ENCODE peak calls at places on chromosomes 2 and 18, in eight cellular contexts. One of them, this sample, is unnamed.

GRCh38 chr18:36636237-36636792 is 192.5 kb downstream of the TPGS2 start:
- DNase-seq in stomach: no peak
- DNase-seq in GM12891: no peak
- DNase-seq in IMR-90: peak
- DNase-seq in uterus: no peak
- DNase-seq in A549: no peak
- DNase-seq in H1: no peak
- DNase-seq in HCT116: no peak
- DNase-seq in this sample: no peak

GRCh38 chr18:13562494-13563029 is 163.8 kb downstream of the FAM210A start:
- DNase-seq in stomach: no peak
- DNase-seq in uterus: no peak
- DNase-seq in H1: no peak
- DNase-seq in IMR-90: no peak
- DNase-seq in GM12891: peak
- DNase-seq in A549: no peak
- DNase-seq in HCT116: no peak
- DNase-seq in this sample: no peak

GRCh38 chr2:68223419-68223818 is 28.9 kb downstream of the PPP3R1 start:
- DNase-seq in HCT116: no peak
- DNase-seq in IMR-90: peak
- DNase-seq in H1: no peak
- DNase-seq in uterus: no peak
- DNase-seq in stomach: no peak
- DNase-seq in A549: no peak
- DNase-seq in GM12891: no peak
- DNase-seq in this sample: no peak

GRCh38 chr2:174815524-174815923 is 51.3 kb upstream of the CHRNA1 start:
- DNase-seq in uterus: no peak
- DNase-seq in H1: no peak
- DNase-seq in GM12891: no peak
- DNase-seq in IMR-90: no peak
- DNase-seq in stomach: no peak
- DNase-seq in A549: no peak
- DNase-seq in HCT116: no peak
- DNase-seq in this sample: no peak

GRCh38 chr2:138846216-138846821 is 66.1 kb upstream of the NXPH2 start:
- DNase-seq in A549: peak
- DNase-seq in HCT116: peak
- DNase-seq in uterus: no peak
- DNase-seq in IMR-90: peak
- DNase-seq in GM12891: peak
- DNase-seq in H1: no peak
- DNase-seq in stomach: no peak
- DNase-seq in this sample: peak

GRCh38 chr18:2197945-2198344 is 373.4 kb downstream of the METTL4 start:
- DNase-seq in A549: no peak
- DNase-seq in stomach: no peak
- DNase-seq in GM12891: no peak
- DNase-seq in H1: no peak
- DNase-seq in IMR-90: no peak
- DNase-seq in HCT116: no peak
- DNase-seq in uterus: no peak
- DNase-seq in this sample: no peak

GRCh38 chr2:11483806-11484147 is 17.8 kb upstream of the E2F6 start:
- DNase-seq in H1: no peak
- DNase-seq in uterus: no peak
- DNase-seq in A549: no peak
- DNase-seq in IMR-90: no peak
- DNase-seq in stomach: no peak
- DNase-seq in GM12891: no peak
- DNase-seq in HCT116: no peak
- DNase-seq in this sample: no peak

GRCh38 chr2:126707941-126708340 is 52.0 kb downstream of the GYPC start:
- DNase-seq in HCT116: no peak
- DNase-seq in uterus: no peak
- DNase-seq in GM12891: no peak
- DNase-seq in H1: no peak
- DNase-seq in stomach: no peak
- DNase-seq in A549: no peak
- DNase-seq in IMR-90: no peak
- DNase-seq in this sample: no peak

GRCh38 chr2:29613792-29614266 is 307.6 kb downstream of the ALK start:
- DNase-seq in uterus: no peak
- DNase-seq in HCT116: no peak
- DNase-seq in A549: no peak
- DNase-seq in IMR-90: no peak
- DNase-seq in GM12891: no peak
- DNase-seq in stomach: no peak
- DNase-seq in H1: no peak
- DNase-seq in this sample: no peak

GRCh38 chr18:55886886-55887285 is 298.9 kb upstream of the TCF4 start:
- DNase-seq in GM12891: no peak
- DNase-seq in HCT116: no peak
- DNase-seq in stomach: no peak
- DNase-seq in IMR-90: no peak
- DNase-seq in uterus: no peak
- DNase-seq in H1: no peak
- DNase-seq in A549: no peak
- DNase-seq in this sample: no peak

GRCh38 chr2:98387478-98387877 is 41.2 kb downstream of the CNGA3 start:
- DNase-seq in GM12891: no peak
- DNase-seq in HCT116: no peak
- DNase-seq in IMR-90: no peak
- DNase-seq in H1: no peak
- DNase-seq in stomach: no peak
- DNase-seq in A549: no peak
- DNase-seq in uterus: no peak
- DNase-seq in this sample: no peak

GRCh38 chr2:241680827-241681599 is 5.6 kb downstream of the DTYMK start:
- DNase-seq in HCT116: no peak
- DNase-seq in uterus: peak
- DNase-seq in A549: peak
- DNase-seq in IMR-90: peak
- DNase-seq in GM12891: no peak
- DNase-seq in stomach: no peak
- DNase-seq in H1: no peak
- DNase-seq in this sample: peak

GRCh38 chr2:183093857-183094657 is 15.5 kb downstream of the DUSP19 start:
- DNase-seq in HCT116: no peak
- DNase-seq in IMR-90: peak
- DNase-seq in stomach: no peak
- DNase-seq in GM12891: no peak
- DNase-seq in A549: no peak
- DNase-seq in uterus: no peak
- DNase-seq in H1: no peak
- DNase-seq in this sample: no peak

GRCh38 chr18:12531747-12532146 is 124.0 kb downstream of the PRELID3A start:
- DNase-seq in stomach: no peak
- DNase-seq in A549: no peak
- DNase-seq in IMR-90: peak
- DNase-seq in H1: no peak
- DNase-seq in uterus: no peak
- DNase-seq in HCT116: no peak
- DNase-seq in GM12891: no peak
- DNase-seq in this sample: no peak

GRCh38 chr2:176832086-176832485 is 380.5 kb upstream of the HNRNPA3 start:
- DNase-seq in GM12891: no peak
- DNase-seq in uterus: no peak
- DNase-seq in HCT116: no peak
- DNase-seq in H1: no peak
- DNase-seq in IMR-90: no peak
- DNase-seq in stomach: no peak
- DNase-seq in A549: no peak
- DNase-seq in this sample: no peak

DNA sequence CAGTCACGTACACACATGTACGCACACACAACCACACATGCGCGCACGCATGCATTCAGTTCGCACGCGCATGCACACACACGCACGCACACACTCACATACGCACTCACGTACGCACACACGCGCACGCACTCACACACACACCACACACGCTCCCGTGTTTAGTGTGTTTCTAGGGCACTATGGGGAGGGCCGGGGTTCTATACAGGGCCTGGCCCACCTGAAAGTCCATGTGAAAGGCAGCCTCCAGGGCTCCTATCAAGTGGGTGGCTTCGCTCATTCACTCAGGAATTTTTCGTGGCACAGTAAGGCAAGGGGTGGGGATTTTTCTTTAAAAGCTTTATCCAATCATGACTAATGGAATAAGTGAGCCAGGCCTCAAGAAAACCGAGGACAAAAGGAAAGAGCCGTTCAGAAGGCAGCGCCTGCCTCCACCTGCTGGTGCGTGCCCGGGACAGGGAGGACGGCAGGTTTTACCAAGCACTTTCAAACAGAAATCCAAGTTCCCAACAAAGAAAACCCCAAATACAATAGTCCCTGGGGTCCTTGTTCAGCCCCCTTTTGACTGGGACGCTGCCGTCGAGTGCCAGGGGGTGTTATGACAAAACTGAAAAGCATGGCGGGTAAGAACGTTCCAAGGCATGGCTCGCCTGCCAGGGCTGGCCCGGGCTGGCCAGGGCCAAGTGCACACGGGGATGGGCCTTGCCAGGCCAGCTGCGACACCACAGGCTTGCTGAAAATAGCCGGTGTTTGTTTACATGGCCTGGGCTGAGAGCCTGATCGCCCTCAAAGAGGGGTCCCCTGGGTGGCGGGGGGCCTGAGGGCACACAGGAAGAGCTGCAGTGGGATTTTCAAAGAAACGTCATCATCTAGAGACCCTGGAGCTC is 110.0 kb downstream of the HDAC4 start:
- DNase-seq in HCT116: no peak
- DNase-seq in stomach: no peak
- DNase-seq in GM12891: no peak
- DNase-seq in IMR-90: no peak
- DNase-seq in H1: no peak
- DNase-seq in uterus: peak
- DNase-seq in A549: no peak
- DNase-seq in this sample: no peak
- TF ChIP-seq POLR2A in HCT116: no peak
- TF ChIP-seq POLR2A in stomach: no peak
- TF ChIP-seq POLR2A in GM12891: no peak
- TF ChIP-seq POLR2A in IMR-90: no peak
- TF ChIP-seq POLR2A in H1: no peak
- TF ChIP-seq POLR2A in uterus: no peak
- TF ChIP-seq POLR2A in A549: no peak
- TF ChIP-seq POLR2A in this sample: no peak

GRCh38 chr2:216808805-216809425 is 50.9 kb downstream of the TNP1 start:
- DNase-seq in GM12891: no peak
- DNase-seq in A549: no peak
- DNase-seq in HCT116: no peak
- DNase-seq in IMR-90: no peak
- DNase-seq in stomach: no peak
- DNase-seq in H1: no peak
- DNase-seq in uterus: no peak
- DNase-seq in this sample: no peak

GRCh38 chr2:216807861-216808272 is 52.0 kb downstream of the TNP1 start:
- DNase-seq in A549: no peak
- DNase-seq in uterus: no peak
- DNase-seq in GM12891: no peak
- DNase-seq in stomach: peak
- DNase-seq in IMR-90: peak
- DNase-seq in H1: no peak
- DNase-seq in HCT116: no peak
- DNase-seq in this sample: no peak

GRCh38 chr2:216804357-216805350 is 55.2 kb downstream of the TNP1 start:
- DNase-seq in stomach: no peak
- DNase-seq in A549: no peak
- DNase-seq in IMR-90: peak
- DNase-seq in GM12891: no peak
- DNase-seq in uterus: peak
- DNase-seq in H1: no peak
- DNase-seq in HCT116: no peak
- DNase-seq in this sample: no peak

GRCh38 chr2:216810399-216811160 is 49.3 kb downstream of the TNP1 start:
- DNase-seq in A549: no peak
- DNase-seq in stomach: no peak
- DNase-seq in H1: no peak
- DNase-seq in GM12891: no peak
- DNase-seq in HCT116: no peak
- DNase-seq in IMR-90: no peak
- DNase-seq in uterus: no peak
- DNase-seq in this sample: no peak
- TF ChIP-seq POLR2A in A549: no peak
- TF ChIP-seq POLR2A in stomach: no peak
- TF ChIP-seq POLR2A in H1: no peak
- TF ChIP-seq POLR2A in GM12891: no peak
- TF ChIP-seq POLR2A in HCT116: no peak
- TF ChIP-seq POLR2A in IMR-90: no peak
- TF ChIP-seq POLR2A in uterus: no peak
- TF ChIP-seq POLR2A in this sample: no peak

GRCh38 chr2:132416080-132416911 is at the start of gene GPR39:
- DNase-seq in HCT116: peak
- DNase-seq in A549: peak
- DNase-seq in uterus: peak
- DNase-seq in GM12891: no peak
- DNase-seq in stomach: peak
- DNase-seq in IMR-90: peak
- DNase-seq in H1: peak
- DNase-seq in this sample: peak
- TF ChIP-seq POLR2A in HCT116: no peak
- TF ChIP-seq POLR2A in A549: peak
- TF ChIP-seq POLR2A in uterus: no peak
- TF ChIP-seq POLR2A in GM12891: no peak
- TF ChIP-seq POLR2A in stomach: no peak
- TF ChIP-seq POLR2A in IMR-90: no peak
- TF ChIP-seq POLR2A in H1: no peak
- TF ChIP-seq POLR2A in this sample: no peak

GRCh38 chr18:77114564-77115391 is 17.8 kb downstream of the MBP start:
- DNase-seq in GM12891: no peak
- DNase-seq in A549: peak
- DNase-seq in IMR-90: peak
- DNase-seq in HCT116: no peak
- DNase-seq in H1: no peak
- DNase-seq in uterus: peak
- DNase-seq in stomach: peak
- DNase-seq in this sample: no peak
- TF ChIP-seq POLR2A in GM12891: no peak
- TF ChIP-seq POLR2A in A549: no peak
- TF ChIP-seq POLR2A in IMR-90: no peak
- TF ChIP-seq POLR2A in HCT116: no peak
- TF ChIP-seq POLR2A in H1: no peak
- TF ChIP-seq POLR2A in uterus: no peak
- TF ChIP-seq POLR2A in stomach: no peak
- TF ChIP-seq POLR2A in this sample: no peak